ENCODE peak calls at places on chromosomes 11 and 22, in six cellular contexts. One of them, this sample, is unnamed.
A peak's percentile ranks its signal among the peaks of the same experiment; 100 is the strongest.

GRCh38 chr11:60859616-60860250 is 4.0 kb upstream of the PTGDR2 start:
- DNase-seq in nephron progenitor cell: no peak
- DNase-seq in activated naive CD8-positive, alpha-beta T cell treated with anti-CD3 and anti-CD28 coated beads, Interleukin-2, amount 50 U/mL, for 24 hours: no peak
- DNase-seq in foreskin fibroblast: no peak
- DNase-seq in heart left ventricle: no peak
- DNase-seq in Calu3: no peak
- DNase-seq in this sample: no peak

GRCh38 chr22:31604746-31605705 is 57.0 kb downstream of the PISD start:
- DNase-seq in nephron progenitor cell: no peak
- DNase-seq in activated naive CD8-positive, alpha-beta T cell treated with anti-CD3 and anti-CD28 coated beads, Interleukin-2, amount 50 U/mL, for 24 hours: no peak
- DNase-seq in foreskin fibroblast: no peak
- DNase-seq in heart left ventricle: no peak
- DNase-seq in Calu3: no peak
- DNase-seq in this sample: peak; percentile 45

GRCh38 chr11:134975866-134976265 is 563.8 kb upstream of the B3GAT1 start:
- DNase-seq in nephron progenitor cell: no peak
- DNase-seq in activated naive CD8-positive, alpha-beta T cell treated with anti-CD3 and anti-CD28 coated beads, Interleukin-2, amount 50 U/mL, for 24 hours: no peak
- DNase-seq in foreskin fibroblast: no peak
- DNase-seq in heart left ventricle: no peak
- DNase-seq in Calu3: no peak
- DNase-seq in this sample: no peak

GRCh38 chr11:120184946-120185677 is 25.7 kb upstream of the OAF start:
- DNase-seq in nephron progenitor cell: peak; percentile 36
- DNase-seq in activated naive CD8-positive, alpha-beta T cell treated with anti-CD3 and anti-CD28 coated beads, Interleukin-2, amount 50 U/mL, for 24 hours: no peak
- DNase-seq in foreskin fibroblast: peak; percentile 63
- DNase-seq in heart left ventricle: peak; percentile 76
- DNase-seq in Calu3: no peak
- DNase-seq in this sample: peak; percentile 72

GRCh38 chr11:63680842-63681207 is 475 bp upstream of the RTN3 start:
- DNase-seq in nephron progenitor cell: no peak
- DNase-seq in activated naive CD8-positive, alpha-beta T cell treated with anti-CD3 and anti-CD28 coated beads, Interleukin-2, amount 50 U/mL, for 24 hours: peak; percentile 23
- DNase-seq in foreskin fibroblast: peak; percentile 28
- DNase-seq in heart left ventricle: no peak
- DNase-seq in Calu3: peak; percentile 16
- DNase-seq in this sample: no peak

GRCh38 chr11:134418119-134418840 is 6.2 kb upstream of the B3GAT1 start:
- DNase-seq in nephron progenitor cell: peak; percentile 67
- DNase-seq in activated naive CD8-positive, alpha-beta T cell treated with anti-CD3 and anti-CD28 coated beads, Interleukin-2, amount 50 U/mL, for 24 hours: no peak
- DNase-seq in foreskin fibroblast: peak; percentile 49
- DNase-seq in heart left ventricle: no peak
- DNase-seq in Calu3: no peak
- DNase-seq in this sample: peak; percentile 90

GRCh38 chr22:34055525-34056200 is 135.4 kb upstream of the LARGE1 start:
- DNase-seq in nephron progenitor cell: peak; percentile 44
- DNase-seq in activated naive CD8-positive, alpha-beta T cell treated with anti-CD3 and anti-CD28 coated beads, Interleukin-2, amount 50 U/mL, for 24 hours: no peak
- DNase-seq in foreskin fibroblast: no peak
- DNase-seq in heart left ventricle: no peak
- DNase-seq in Calu3: no peak
- DNase-seq in this sample: peak; percentile 49

GRCh38 chr11:128621491-128622136 is 34.3 kb upstream of the ETS1 start:
- DNase-seq in nephron progenitor cell: peak; percentile 30
- DNase-seq in activated naive CD8-positive, alpha-beta T cell treated with anti-CD3 and anti-CD28 coated beads, Interleukin-2, amount 50 U/mL, for 24 hours: no peak
- DNase-seq in foreskin fibroblast: peak; percentile 96
- DNase-seq in heart left ventricle: peak; percentile 51
- DNase-seq in Calu3: no peak
- DNase-seq in this sample: peak; percentile 88

GRCh38 chr11:130533113-130533803 is 84.8 kb downstream of the ADAMTS15 start:
- DNase-seq in nephron progenitor cell: no peak
- DNase-seq in activated naive CD8-positive, alpha-beta T cell treated with anti-CD3 and anti-CD28 coated beads, Interleukin-2, amount 50 U/mL, for 24 hours: no peak
- DNase-seq in foreskin fibroblast: no peak
- DNase-seq in heart left ventricle: no peak
- DNase-seq in Calu3: no peak
- DNase-seq in this sample: peak; percentile 22

GRCh38 chr11:77821349-77821851 is 456 bp downstream of the AAMDC start:
- DNase-seq in nephron progenitor cell: peak; percentile 41
- DNase-seq in activated naive CD8-positive, alpha-beta T cell treated with anti-CD3 and anti-CD28 coated beads, Interleukin-2, amount 50 U/mL, for 24 hours: peak; percentile 21
- DNase-seq in foreskin fibroblast: peak; percentile 63
- DNase-seq in heart left ventricle: peak; percentile 27
- DNase-seq in Calu3: peak; percentile 14
- DNase-seq in this sample: peak; percentile 55

GRCh38 chr22:31259798-31260473 is 32.4 kb downstream of the PIK3IP1 start:
- DNase-seq in nephron progenitor cell: no peak
- DNase-seq in activated naive CD8-positive, alpha-beta T cell treated with anti-CD3 and anti-CD28 coated beads, Interleukin-2, amount 50 U/mL, for 24 hours: no peak
- DNase-seq in foreskin fibroblast: no peak
- DNase-seq in heart left ventricle: no peak
- DNase-seq in Calu3: no peak
- DNase-seq in this sample: no peak

GRCh38 chr11:118870396-118871343 is 13.0 kb upstream of the CXCR5 start:
- DNase-seq in nephron progenitor cell: peak; percentile 21
- DNase-seq in activated naive CD8-positive, alpha-beta T cell treated with anti-CD3 and anti-CD28 coated beads, Interleukin-2, amount 50 U/mL, for 24 hours: no peak
- DNase-seq in foreskin fibroblast: peak; percentile 58
- DNase-seq in heart left ventricle: no peak
- DNase-seq in Calu3: peak; percentile 10
- DNase-seq in this sample: peak; percentile 24

GRCh38 chr11:104524276-104524675 is 360.3 kb upstream of the PDGFD start:
- DNase-seq in nephron progenitor cell: no peak
- DNase-seq in activated naive CD8-positive, alpha-beta T cell treated with anti-CD3 and anti-CD28 coated beads, Interleukin-2, amount 50 U/mL, for 24 hours: no peak
- DNase-seq in foreskin fibroblast: peak; percentile 6
- DNase-seq in heart left ventricle: no peak
- DNase-seq in Calu3: no peak
- DNase-seq in this sample: no peak

GRCh38 chr22:43895986-43896645 is 4.3 kb upstream of the PNPLA5 start:
- DNase-seq in nephron progenitor cell: no peak
- DNase-seq in activated naive CD8-positive, alpha-beta T cell treated with anti-CD3 and anti-CD28 coated beads, Interleukin-2, amount 50 U/mL, for 24 hours: no peak
- DNase-seq in foreskin fibroblast: no peak
- DNase-seq in heart left ventricle: no peak
- DNase-seq in Calu3: no peak
- DNase-seq in this sample: no peak

GRCh38 chr11:68905421-68906360 is 2.0 kb downstream of the IGHMBP2 start:
- DNase-seq in nephron progenitor cell: no peak
- DNase-seq in activated naive CD8-positive, alpha-beta T cell treated with anti-CD3 and anti-CD28 coated beads, Interleukin-2, amount 50 U/mL, for 24 hours: no peak
- DNase-seq in foreskin fibroblast: no peak
- DNase-seq in heart left ventricle: no peak
- DNase-seq in Calu3: no peak
- DNase-seq in this sample: no peak

GRCh38 chr22:50674606-50675552 is 2.3 kb downstream of the SHANK3 start:
- DNase-seq in nephron progenitor cell: peak; percentile 77
- DNase-seq in activated naive CD8-positive, alpha-beta T cell treated with anti-CD3 and anti-CD28 coated beads, Interleukin-2, amount 50 U/mL, for 24 hours: no peak
- DNase-seq in foreskin fibroblast: peak; percentile 37
- DNase-seq in heart left ventricle: no peak
- DNase-seq in Calu3: peak; percentile 84
- DNase-seq in this sample: peak; percentile 38

GRCh38 chr11:126624491-126624890 is 269.0 kb downstream of the ST3GAL4 start:
- DNase-seq in nephron progenitor cell: no peak
- DNase-seq in activated naive CD8-positive, alpha-beta T cell treated with anti-CD3 and anti-CD28 coated beads, Interleukin-2, amount 50 U/mL, for 24 hours: no peak
- DNase-seq in foreskin fibroblast: no peak
- DNase-seq in heart left ventricle: no peak
- DNase-seq in Calu3: no peak
- DNase-seq in this sample: no peak

GRCh38 chr11:5285703-5286102 is 16.0 kb upstream of the HBE1 start:
- DNase-seq in nephron progenitor cell: no peak
- DNase-seq in activated naive CD8-positive, alpha-beta T cell treated with anti-CD3 and anti-CD28 coated beads, Interleukin-2, amount 50 U/mL, for 24 hours: no peak
- DNase-seq in foreskin fibroblast: no peak
- DNase-seq in heart left ventricle: no peak
- DNase-seq in Calu3: no peak
- DNase-seq in this sample: no peak

GRCh38 chr22:30310881-30311771 is 15.6 kb downstream of the TBC1D10A start:
- DNase-seq in nephron progenitor cell: no peak
- DNase-seq in activated naive CD8-positive, alpha-beta T cell treated with anti-CD3 and anti-CD28 coated beads, Interleukin-2, amount 50 U/mL, for 24 hours: no peak
- DNase-seq in foreskin fibroblast: peak; percentile 86
- DNase-seq in heart left ventricle: peak; percentile 79
- DNase-seq in Calu3: no peak
- DNase-seq in this sample: peak; percentile 42

GRCh38 chr11:68015467-68015866 is 5.3 kb downstream of the ALDH3B1 start:
- DNase-seq in nephron progenitor cell: no peak
- DNase-seq in activated naive CD8-positive, alpha-beta T cell treated with anti-CD3 and anti-CD28 coated beads, Interleukin-2, amount 50 U/mL, for 24 hours: no peak
- DNase-seq in foreskin fibroblast: no peak
- DNase-seq in heart left ventricle: no peak
- DNase-seq in Calu3: no peak
- DNase-seq in this sample: no peak

GRCh38 chr22:23088199-23088604 is 17.9 kb downstream of the GNAZ start:
- DNase-seq in nephron progenitor cell: no peak
- DNase-seq in activated naive CD8-positive, alpha-beta T cell treated with anti-CD3 and anti-CD28 coated beads, Interleukin-2, amount 50 U/mL, for 24 hours: peak; percentile 33
- DNase-seq in foreskin fibroblast: no peak
- DNase-seq in heart left ventricle: no peak
- DNase-seq in Calu3: peak; percentile 83
- DNase-seq in this sample: no peak

GRCh38 chr11:102868359-102868758 is 6.4 kb downstream of the MMP12 start:
- DNase-seq in nephron progenitor cell: no peak
- DNase-seq in activated naive CD8-positive, alpha-beta T cell treated with anti-CD3 and anti-CD28 coated beads, Interleukin-2, amount 50 U/mL, for 24 hours: no peak
- DNase-seq in foreskin fibroblast: peak; percentile 42
- DNase-seq in heart left ventricle: no peak
- DNase-seq in Calu3: no peak
- DNase-seq in this sample: no peak

GRCh38 chr11:117390743-117391142 is 63.1 kb downstream of the CEP164 start:
- DNase-seq in nephron progenitor cell: no peak
- DNase-seq in activated naive CD8-positive, alpha-beta T cell treated with anti-CD3 and anti-CD28 coated beads, Interleukin-2, amount 50 U/mL, for 24 hours: no peak
- DNase-seq in foreskin fibroblast: no peak
- DNase-seq in heart left ventricle: no peak
- DNase-seq in Calu3: no peak
- DNase-seq in this sample: no peak

GRCh38 chr22:40753114-40753513 is 66.0 kb downstream of the SLC25A17 start:
- DNase-seq in nephron progenitor cell: no peak
- DNase-seq in activated naive CD8-positive, alpha-beta T cell treated with anti-CD3 and anti-CD28 coated beads, Interleukin-2, amount 50 U/mL, for 24 hours: no peak
- DNase-seq in foreskin fibroblast: no peak
- DNase-seq in heart left ventricle: no peak
- DNase-seq in Calu3: no peak
- DNase-seq in this sample: no peak

GRCh38 chr22:31544481-31545480 is 48.4 kb downstream of the SFI1 start:
- DNase-seq in nephron progenitor cell: peak; percentile 27
- DNase-seq in activated naive CD8-positive, alpha-beta T cell treated with anti-CD3 and anti-CD28 coated beads, Interleukin-2, amount 50 U/mL, for 24 hours: no peak
- DNase-seq in foreskin fibroblast: no peak
- DNase-seq in heart left ventricle: no peak
- DNase-seq in Calu3: no peak
- DNase-seq in this sample: no peak

GRCh38 chr11:87339416-87339815 is 301.7 kb downstream of the TMEM135 start:
- DNase-seq in nephron progenitor cell: no peak
- DNase-seq in activated naive CD8-positive, alpha-beta T cell treated with anti-CD3 and anti-CD28 coated beads, Interleukin-2, amount 50 U/mL, for 24 hours: no peak
- DNase-seq in foreskin fibroblast: no peak
- DNase-seq in heart left ventricle: no peak
- DNase-seq in Calu3: no peak
- DNase-seq in this sample: no peak

GRCh38 chr11:73141031-73141308 is 1.1 kb downstream of the FCHSD2 start:
- DNase-seq in nephron progenitor cell: no peak
- DNase-seq in activated naive CD8-positive, alpha-beta T cell treated with anti-CD3 and anti-CD28 coated beads, Interleukin-2, amount 50 U/mL, for 24 hours: no peak
- DNase-seq in foreskin fibroblast: peak; percentile 46
- DNase-seq in heart left ventricle: no peak
- DNase-seq in Calu3: peak; percentile 12
- DNase-seq in this sample: no peak

GRCh38 chr22:40029189-40029890 is 34.6 kb downstream of the FAM83F start:
- DNase-seq in nephron progenitor cell: no peak
- DNase-seq in activated naive CD8-positive, alpha-beta T cell treated with anti-CD3 and anti-CD28 coated beads, Interleukin-2, amount 50 U/mL, for 24 hours: no peak
- DNase-seq in foreskin fibroblast: no peak
- DNase-seq in heart left ventricle: no peak
- DNase-seq in Calu3: no peak
- DNase-seq in this sample: no peak

GRCh38 chr11:66326261-66327111 is 9.6 kb upstream of the CD248 start:
- DNase-seq in nephron progenitor cell: peak; percentile 63
- DNase-seq in activated naive CD8-positive, alpha-beta T cell treated with anti-CD3 and anti-CD28 coated beads, Interleukin-2, amount 50 U/mL, for 24 hours: peak; percentile 51
- DNase-seq in foreskin fibroblast: peak; percentile 90
- DNase-seq in heart left ventricle: peak; percentile 77
- DNase-seq in Calu3: no peak
- DNase-seq in this sample: no peak

GRCh38 chr22:27456696-27457503 is 344.7 kb downstream of the MN1 start:
- DNase-seq in nephron progenitor cell: no peak
- DNase-seq in activated naive CD8-positive, alpha-beta T cell treated with anti-CD3 and anti-CD28 coated beads, Interleukin-2, amount 50 U/mL, for 24 hours: no peak
- DNase-seq in foreskin fibroblast: peak; percentile 90
- DNase-seq in heart left ventricle: no peak
- DNase-seq in Calu3: no peak
- DNase-seq in this sample: peak; percentile 83

GRCh38 chr11:62108971-62109391 is 14.8 kb upstream of the INCENP start:
- DNase-seq in nephron progenitor cell: no peak
- DNase-seq in activated naive CD8-positive, alpha-beta T cell treated with anti-CD3 and anti-CD28 coated beads, Interleukin-2, amount 50 U/mL, for 24 hours: no peak
- DNase-seq in foreskin fibroblast: peak; percentile 70
- DNase-seq in heart left ventricle: no peak
- DNase-seq in Calu3: no peak
- DNase-seq in this sample: peak; percentile 50

GRCh38 chr11:4643084-4643483 is 698 bp upstream of the OR51E1 start:
- DNase-seq in nephron progenitor cell: no peak
- DNase-seq in activated naive CD8-positive, alpha-beta T cell treated with anti-CD3 and anti-CD28 coated beads, Interleukin-2, amount 50 U/mL, for 24 hours: no peak
- DNase-seq in foreskin fibroblast: no peak
- DNase-seq in heart left ventricle: peak; percentile 77
- DNase-seq in Calu3: no peak
- DNase-seq in this sample: no peak

GRCh38 chr11:96306933-96307747 is 35.9 kb downstream of the MAML2 start:
- DNase-seq in nephron progenitor cell: peak; percentile 20
- DNase-seq in activated naive CD8-positive, alpha-beta T cell treated with anti-CD3 and anti-CD28 coated beads, Interleukin-2, amount 50 U/mL, for 24 hours: peak; percentile 18
- DNase-seq in foreskin fibroblast: peak; percentile 99
- DNase-seq in heart left ventricle: peak; percentile 87
- DNase-seq in Calu3: peak; percentile 82
- DNase-seq in this sample: peak; percentile 99

GRCh38 chr22:36745301-36745995 is 30.5 kb downstream of the IFT27 start:
- DNase-seq in nephron progenitor cell: no peak
- DNase-seq in activated naive CD8-positive, alpha-beta T cell treated with anti-CD3 and anti-CD28 coated beads, Interleukin-2, amount 50 U/mL, for 24 hours: no peak
- DNase-seq in foreskin fibroblast: no peak
- DNase-seq in heart left ventricle: no peak
- DNase-seq in Calu3: no peak
- DNase-seq in this sample: no peak

GRCh38 chr11:78231962-78232459 is 43.3 kb downstream of the USP35 start:
- DNase-seq in nephron progenitor cell: no peak
- DNase-seq in activated naive CD8-positive, alpha-beta T cell treated with anti-CD3 and anti-CD28 coated beads, Interleukin-2, amount 50 U/mL, for 24 hours: no peak
- DNase-seq in foreskin fibroblast: peak; percentile 70
- DNase-seq in heart left ventricle: no peak
- DNase-seq in Calu3: no peak
- DNase-seq in this sample: no peak

GRCh38 chr11:40140560-40140959 is 1318.9 kb downstream of the LRRC4C start:
- DNase-seq in nephron progenitor cell: no peak
- DNase-seq in activated naive CD8-positive, alpha-beta T cell treated with anti-CD3 and anti-CD28 coated beads, Interleukin-2, amount 50 U/mL, for 24 hours: no peak
- DNase-seq in foreskin fibroblast: no peak
- DNase-seq in heart left ventricle: no peak
- DNase-seq in Calu3: no peak
- DNase-seq in this sample: no peak

GRCh38 chr22:48320671-48321515 is 1506.8 kb downstream of the BRD1 start:
- DNase-seq in nephron progenitor cell: no peak
- DNase-seq in activated naive CD8-positive, alpha-beta T cell treated with anti-CD3 and anti-CD28 coated beads, Interleukin-2, amount 50 U/mL, for 24 hours: no peak
- DNase-seq in foreskin fibroblast: no peak
- DNase-seq in heart left ventricle: no peak
- DNase-seq in Calu3: no peak
- DNase-seq in this sample: no peak

GRCh38 chr11:1540074-1540473 is 32.0 kb downstream of the DUSP8 start:
- DNase-seq in nephron progenitor cell: no peak
- DNase-seq in activated naive CD8-positive, alpha-beta T cell treated with anti-CD3 and anti-CD28 coated beads, Interleukin-2, amount 50 U/mL, for 24 hours: no peak
- DNase-seq in foreskin fibroblast: no peak
- DNase-seq in heart left ventricle: no peak
- DNase-seq in Calu3: no peak
- DNase-seq in this sample: no peak